ENCODE peak calls at places on chromosomes 1 and 21, in four cellular contexts. Z, A, F and Y are unnamed samples.

GRCh38 chr1:39420493-39420892 is 70.9 kb upstream of the BMP8A start:
- DNase-seq in Z (no peak), A (no peak), F (no peak), Y (no peak)

GRCh38 chr1:25544819-25545218 is 1.4 kb downstream of the LDLRAP1 start:
- DNase-seq in Z (peak; percentile 49), A (no peak), F (no peak), Y (no peak)

GRCh38 chr1:224182057-224182865 is 779 bp upstream of the DEGS1 start:
- DNase-seq in Z (no peak), A (no peak), F (no peak), Y (no peak)

GRCh38 chr1:67281246-67281645 is 26.4 kb upstream of the IL12RB2 start:
- DNase-seq in Z (no peak), A (no peak), F (no peak), Y (no peak)

GRCh38 chr1:16026723-16027484 is 5.1 kb downstream of the CLCNKA start:
- DNase-seq in Z (no peak), A (peak; percentile 67), F (no peak), Y (no peak)

GRCh38 chr1:24417681-24418080 is 2.1 kb downstream of the NIPAL3 start:
- DNase-seq in Z (no peak), A (no peak), F (no peak), Y (peak; percentile 27)

GRCh38 chr1:200891774-200892157 is 2.9 kb upstream of the INAVA start:
- DNase-seq in Z (no peak), A (no peak), F (no peak), Y (no peak)

GRCh38 chr1:29518183-29518835 is 282.0 kb downstream of the PTPRU start:
- DNase-seq in Z (no peak), A (peak; percentile 2), F (no peak), Y (no peak)

GRCh38 chr21:34889287-34889536 is 159.9 kb downstream of the RUNX1 start:
- DNase-seq in Z (peak; percentile 32), A (peak; percentile 42), F (no peak), Y (peak; percentile 68)

GRCh38 chr21:42614811-42615342 is 38.5 kb upstream of the PDE9A start:
- DNase-seq in Z (no peak), A (no peak), F (no peak), Y (no peak)

GRCh38 chr1:39852214-39852791 is 31.0 kb downstream of the TRIT1 start:
- DNase-seq in Z (no peak), A (no peak), F (no peak), Y (no peak)

GRCh38 chr1:44784094-44785026 is 3.6 kb downstream of the BEST4 start:
- DNase-seq in Z (no peak), A (no peak), F (no peak), Y (no peak)

GRCh38 chr1:92736395-92736794 is 48.5 kb downstream of the EVI5 start:
- DNase-seq in Z (no peak), A (no peak), F (no peak), Y (no peak)

GRCh38 chr1:218377143-218377660 is 32.1 kb downstream of the TGFB2 start:
- DNase-seq in Z (no peak), A (no peak), F (peak; percentile 76), Y (peak; percentile 97)

GRCh38 chr1:16134071-16134801 is 21.6 kb downstream of the EPHA2 start:
- DNase-seq in Z (no peak), A (no peak), F (no peak), Y (no peak)

GRCh38 chr1:245407983-245408382 is 253.2 kb downstream of the KIF26B start:
- DNase-seq in Z (no peak), A (no peak), F (no peak), Y (no peak)

GRCh38 chr1:33743221-33743998 is 120.5 kb upstream of the HMGB4 start:
- DNase-seq in Z (no peak), A (no peak), F (no peak), Y (no peak)

GRCh38 chr1:236786453-236786852 is 8.6 kb upstream of the MTR start:
- DNase-seq in Z (no peak), A (no peak), F (no peak), Y (no peak)

GRCh38 chr1:248886237-248886895 is 19.7 kb upstream of the PGBD2 start:
- DNase-seq in Z (no peak), A (no peak), F (no peak), Y (no peak)

GRCh38 chr1:223531742-223532341 is 133.7 kb downstream of the CAPN8 start:
- DNase-seq in Z (peak; percentile 10), A (no peak), F (peak; percentile 56), Y (peak; percentile 52)

GRCh38 chr1:10368194-10368593 is 30.7 kb upstream of the PGD start:
- DNase-seq in Z (no peak), A (no peak), F (no peak), Y (no peak)